ENCODE peak calls at places on chromosomes 2 and 18, in five cellular contexts. One of them, this sample, is unnamed.

GRCh38 chr2:100886054-100886453 is 66.1 kb downstream of the NPAS2 start:
- DNase-seq in HL-60: no peak
- DNase-seq in lower lobe of right lung: no peak
- DNase-seq in AG10803: no peak
- DNase-seq in CD8-positive, alpha-beta T cell: no peak
- DNase-seq in this sample: no peak

GRCh38 chr18:46888965-46889364 is 28.3 kb downstream of the PIAS2 start:
- DNase-seq in HL-60: no peak
- DNase-seq in lower lobe of right lung: no peak
- DNase-seq in AG10803: no peak
- DNase-seq in CD8-positive, alpha-beta T cell: no peak
- DNase-seq in this sample: no peak

GRCh38 chr2:131584940-131585339 is 57.3 kb downstream of the CCDC74A start:
- DNase-seq in HL-60: no peak
- DNase-seq in lower lobe of right lung: peak; percentile 23
- DNase-seq in AG10803: no peak
- DNase-seq in CD8-positive, alpha-beta T cell: no peak
- DNase-seq in this sample: peak; percentile 2

GRCh38 chr2:69177785-69178636 is 165.0 kb downstream of the ANTXR1 start:
- DNase-seq in HL-60: peak; percentile 96
- DNase-seq in lower lobe of right lung: peak; percentile 94
- DNase-seq in AG10803: peak; percentile 98
- DNase-seq in CD8-positive, alpha-beta T cell: no peak
- DNase-seq in this sample: peak; percentile 76

GRCh38 chr18:79970419-79971133 is 6.1 kb downstream of the HSBP1L1 start:
- DNase-seq in HL-60: no peak
- DNase-seq in lower lobe of right lung: no peak
- DNase-seq in AG10803: no peak
- DNase-seq in CD8-positive, alpha-beta T cell: no peak
- DNase-seq in this sample: no peak

GRCh38 chr2:173051463-173051862 is 24.2 kb upstream of the MAP3K20 start:
- DNase-seq in HL-60: no peak
- DNase-seq in lower lobe of right lung: no peak
- DNase-seq in AG10803: no peak
- DNase-seq in CD8-positive, alpha-beta T cell: no peak
- DNase-seq in this sample: no peak

GRCh38 chr2:238564286-238564920 is 137.7 kb downstream of the ASB1 start:
- DNase-seq in HL-60: no peak
- DNase-seq in lower lobe of right lung: no peak
- DNase-seq in AG10803: no peak
- DNase-seq in CD8-positive, alpha-beta T cell: no peak
- DNase-seq in this sample: no peak

GRCh38 chr2:230179086-230179485 is 40.7 kb downstream of the SP110 start:
- DNase-seq in HL-60: no peak
- DNase-seq in lower lobe of right lung: no peak
- DNase-seq in AG10803: no peak
- DNase-seq in CD8-positive, alpha-beta T cell: no peak
- DNase-seq in this sample: no peak

GRCh38 chr2:27080603-27080938 is 2.2 kb downstream of the EMILIN1 start:
- DNase-seq in HL-60: no peak
- DNase-seq in lower lobe of right lung: no peak
- DNase-seq in AG10803: no peak
- DNase-seq in CD8-positive, alpha-beta T cell: no peak
- DNase-seq in this sample: peak; percentile 63

GRCh38 chr2:147358375-147358774 is 486.5 kb upstream of the ACVR2A start:
- DNase-seq in HL-60: no peak
- DNase-seq in lower lobe of right lung: no peak
- DNase-seq in AG10803: no peak
- DNase-seq in CD8-positive, alpha-beta T cell: no peak
- DNase-seq in this sample: no peak

GRCh38 chr2:31140151-31140550 is 1.9 kb upstream of the GALNT14 start:
- DNase-seq in HL-60: no peak
- DNase-seq in lower lobe of right lung: no peak
- DNase-seq in AG10803: peak; percentile 3
- DNase-seq in CD8-positive, alpha-beta T cell: no peak
- DNase-seq in this sample: no peak

GRCh38 chr2:74512744-74513604 is 1.3 kb upstream of the TLX2 start:
- DNase-seq in HL-60: no peak
- DNase-seq in lower lobe of right lung: no peak
- DNase-seq in AG10803: no peak
- DNase-seq in CD8-positive, alpha-beta T cell: no peak
- DNase-seq in this sample: no peak

GRCh38 chr2:101946372-101946771 is 45.4 kb upstream of the IL1R2 start:
- DNase-seq in HL-60: no peak
- DNase-seq in lower lobe of right lung: no peak
- DNase-seq in AG10803: peak; percentile 11
- DNase-seq in CD8-positive, alpha-beta T cell: no peak
- DNase-seq in this sample: no peak

GRCh38 chr18:33184178-33184577 is 256.3 kb downstream of the CCDC178 start:
- DNase-seq in HL-60: no peak
- DNase-seq in lower lobe of right lung: no peak
- DNase-seq in AG10803: no peak
- DNase-seq in CD8-positive, alpha-beta T cell: no peak
- DNase-seq in this sample: no peak

GRCh38 chr2:38244306-38244705 is 132.8 kb downstream of the ATL2 start:
- DNase-seq in HL-60: no peak
- DNase-seq in lower lobe of right lung: no peak
- DNase-seq in AG10803: no peak
- DNase-seq in CD8-positive, alpha-beta T cell: no peak
- DNase-seq in this sample: no peak

GRCh38 chr18:9348079-9348671 is 13.6 kb downstream of the TWSG1 start:
- DNase-seq in HL-60: no peak
- DNase-seq in lower lobe of right lung: no peak
- DNase-seq in AG10803: peak; percentile 34
- DNase-seq in CD8-positive, alpha-beta T cell: no peak
- DNase-seq in this sample: no peak

GRCh38 chr18:75293591-75293990 is 83.0 kb downstream of the TSHZ1 start:
- DNase-seq in HL-60: no peak
- DNase-seq in lower lobe of right lung: no peak
- DNase-seq in AG10803: no peak
- DNase-seq in CD8-positive, alpha-beta T cell: peak; percentile 19
- DNase-seq in this sample: no peak

GRCh38 chr2:196046123-196046917 is 22.3 kb downstream of the DNAH7 start:
- DNase-seq in HL-60: no peak
- DNase-seq in lower lobe of right lung: no peak
- DNase-seq in AG10803: no peak
- DNase-seq in CD8-positive, alpha-beta T cell: no peak
- DNase-seq in this sample: no peak

GRCh38 chr2:195468771-195469170 is 188.3 kb upstream of the SLC39A10 start:
- DNase-seq in HL-60: no peak
- DNase-seq in lower lobe of right lung: no peak
- DNase-seq in AG10803: no peak
- DNase-seq in CD8-positive, alpha-beta T cell: no peak
- DNase-seq in this sample: no peak

GRCh38 chr18:61980355-61980754 is 87.5 kb upstream of the RNF152 start:
- DNase-seq in HL-60: peak; percentile 70
- DNase-seq in lower lobe of right lung: no peak
- DNase-seq in AG10803: peak; percentile 35
- DNase-seq in CD8-positive, alpha-beta T cell: no peak
- DNase-seq in this sample: no peak

GRCh38 chr2:157849591-157849990 is 26.5 kb downstream of the ACVR1 start:
- DNase-seq in HL-60: no peak
- DNase-seq in lower lobe of right lung: no peak
- DNase-seq in AG10803: no peak
- DNase-seq in CD8-positive, alpha-beta T cell: no peak
- DNase-seq in this sample: no peak

GRCh38 chr18:79554945-79555645 is 124.5 kb upstream of the CTDP1 start:
- DNase-seq in HL-60: no peak
- DNase-seq in lower lobe of right lung: no peak
- DNase-seq in AG10803: no peak
- DNase-seq in CD8-positive, alpha-beta T cell: no peak
- DNase-seq in this sample: peak; percentile 21

GRCh38 chr2:121295911-121296650 is 11.1 kb upstream of the TFCP2L1 start:
- DNase-seq in HL-60: no peak
- DNase-seq in lower lobe of right lung: no peak
- DNase-seq in AG10803: no peak
- DNase-seq in CD8-positive, alpha-beta T cell: no peak
- DNase-seq in this sample: no peak

GRCh38 chr2:135803276-135803675 is 33.7 kb downstream of the LCT start:
- DNase-seq in HL-60: no peak
- DNase-seq in lower lobe of right lung: no peak
- DNase-seq in AG10803: no peak
- DNase-seq in CD8-positive, alpha-beta T cell: no peak
- DNase-seq in this sample: no peak

GRCh38 chr2:135870571-135870970 is 5.7 kb downstream of the MCM6 start:
- DNase-seq in HL-60: no peak
- DNase-seq in lower lobe of right lung: no peak
- DNase-seq in AG10803: no peak
- DNase-seq in CD8-positive, alpha-beta T cell: no peak
- DNase-seq in this sample: no peak

GRCh38 chr18:59381949-59382348 is 22.9 kb upstream of the LMAN1 start:
- DNase-seq in HL-60: no peak
- DNase-seq in lower lobe of right lung: no peak
- DNase-seq in AG10803: no peak
- DNase-seq in CD8-positive, alpha-beta T cell: no peak
- DNase-seq in this sample: no peak

GRCh38 chr2:97997774-97998392 is 2.1 kb upstream of the TMEM131 start:
- DNase-seq in HL-60: no peak
- DNase-seq in lower lobe of right lung: no peak
- DNase-seq in AG10803: no peak
- DNase-seq in CD8-positive, alpha-beta T cell: no peak
- DNase-seq in this sample: no peak

GRCh38 chr2:36485521-36485920 is 112.4 kb downstream of the FEZ2 start:
- DNase-seq in HL-60: no peak
- DNase-seq in lower lobe of right lung: no peak
- DNase-seq in AG10803: peak; percentile 90
- DNase-seq in CD8-positive, alpha-beta T cell: no peak
- DNase-seq in this sample: no peak

GRCh38 chr2:43986600-43986999 is 9.2 kb downstream of the LRPPRC start:
- DNase-seq in HL-60: no peak
- DNase-seq in lower lobe of right lung: no peak
- DNase-seq in AG10803: no peak
- DNase-seq in CD8-positive, alpha-beta T cell: no peak
- DNase-seq in this sample: no peak

GRCh38 chr2:10531874-10532273 is 83.7 kb upstream of the ODC1 start:
- DNase-seq in HL-60: no peak
- DNase-seq in lower lobe of right lung: no peak
- DNase-seq in AG10803: no peak
- DNase-seq in CD8-positive, alpha-beta T cell: no peak
- DNase-seq in this sample: no peak

GRCh38 chr2:127536707-127537106 is 1.2 kb downstream of the MYO7B start:
- DNase-seq in HL-60: no peak
- DNase-seq in lower lobe of right lung: no peak
- DNase-seq in AG10803: no peak
- DNase-seq in CD8-positive, alpha-beta T cell: no peak
- DNase-seq in this sample: peak; percentile 40
- H3K4me3 ChIP-seq in HL-60: no peak overlapping the region
- H3K4me3 ChIP-seq in lower lobe of right lung: no peak overlapping the region
- H3K4me3 ChIP-seq in AG10803: no peak overlapping the region
- H3K4me3 ChIP-seq in CD8-positive, alpha-beta T cell: no peak overlapping the region
- H3K4me3 ChIP-seq in this sample: peak overlapping the region; percentile 32

DNA sequence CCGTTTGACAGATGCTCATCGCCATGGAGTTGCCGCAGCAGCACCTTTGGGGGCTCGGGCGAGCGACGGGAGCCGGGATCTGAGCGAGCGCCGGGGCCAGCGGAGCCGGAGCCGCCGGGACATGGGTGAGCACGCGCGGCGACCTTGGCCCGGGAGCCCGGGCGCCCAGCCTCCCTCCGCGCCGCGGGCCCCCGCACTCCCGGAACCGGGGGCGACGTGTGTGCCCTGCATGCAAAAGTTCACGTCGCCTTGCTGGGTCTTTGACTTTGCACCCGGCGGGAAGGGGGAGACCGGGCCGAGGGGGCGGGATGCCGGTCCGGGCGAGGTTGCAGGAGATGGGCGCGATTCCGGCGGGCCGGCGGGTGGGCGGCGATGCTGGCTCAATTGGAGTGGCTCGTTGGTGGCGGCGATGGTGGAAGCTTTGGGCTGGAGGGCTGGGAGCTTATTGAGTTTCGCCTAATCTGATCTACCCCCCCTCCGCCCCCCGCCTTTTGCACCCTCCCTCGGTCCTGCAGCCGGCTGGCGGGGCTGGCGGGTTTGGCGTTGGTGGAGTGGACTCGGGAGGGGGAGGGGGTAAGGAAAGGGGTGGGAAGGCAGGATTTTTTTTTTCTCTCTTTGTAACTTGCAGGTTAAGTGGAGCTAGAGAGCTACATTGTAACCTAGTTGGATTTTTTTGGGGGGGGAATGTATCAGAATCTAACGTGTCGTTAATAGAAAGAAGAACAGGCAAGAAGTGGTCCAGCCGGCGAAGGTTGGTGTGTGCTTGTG is at the start of gene SETBP1:
- DNase-seq in HL-60: no peak
- DNase-seq in lower lobe of right lung: peak; percentile 64
- DNase-seq in AG10803: peak; percentile 65
- DNase-seq in CD8-positive, alpha-beta T cell: no peak
- DNase-seq in this sample: peak; percentile 76
- TF ChIP-seq CTCF in HL-60: no peak
- TF ChIP-seq CTCF in lower lobe of right lung: no peak
- TF ChIP-seq CTCF in AG10803: peak; percentile 24
- TF ChIP-seq CTCF in CD8-positive, alpha-beta T cell: no peak
- TF ChIP-seq CTCF in this sample: no peak

GRCh38 chr2:23767871-23768611 is 158.9 kb downstream of the ATAD2B start:
- DNase-seq in HL-60: no peak
- DNase-seq in lower lobe of right lung: no peak
- DNase-seq in AG10803: no peak
- DNase-seq in CD8-positive, alpha-beta T cell: no peak
- DNase-seq in this sample: no peak

GRCh38 chr2:23772684-23773083 is 154.2 kb downstream of the ATAD2B start:
- DNase-seq in HL-60: no peak
- DNase-seq in lower lobe of right lung: no peak
- DNase-seq in AG10803: no peak
- DNase-seq in CD8-positive, alpha-beta T cell: no peak
- DNase-seq in this sample: no peak

DNA sequence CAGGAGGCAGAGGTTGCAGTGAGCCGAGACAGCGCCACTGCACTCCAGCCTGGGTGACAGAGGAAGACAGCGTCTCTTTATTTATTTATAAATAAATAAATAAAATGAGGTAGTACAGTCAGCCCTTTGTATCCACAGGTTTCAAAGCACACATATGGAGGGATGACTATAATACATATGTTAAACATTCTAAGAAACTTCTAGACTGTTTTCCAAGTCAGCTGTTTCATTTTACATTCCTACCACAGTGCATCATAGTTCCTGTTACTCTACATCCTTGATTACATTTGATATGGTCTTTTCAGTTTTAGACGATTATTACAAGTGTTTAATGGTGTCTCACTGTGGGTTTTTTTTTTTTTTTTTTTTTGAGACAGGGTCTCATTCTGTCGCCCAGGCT is 157.6 kb downstream of the ATAD2B start:
- DNase-seq in HL-60: no peak
- DNase-seq in lower lobe of right lung: no peak
- DNase-seq in AG10803: no peak
- DNase-seq in CD8-positive, alpha-beta T cell: no peak
- DNase-seq in this sample: no peak
- H3K4me3 ChIP-seq in HL-60: no peak overlapping the region
- H3K4me3 ChIP-seq in lower lobe of right lung: no peak overlapping the region
- H3K4me3 ChIP-seq in AG10803: no peak overlapping the region
- H3K4me3 ChIP-seq in CD8-positive, alpha-beta T cell: no peak overlapping the region
- H3K4me3 ChIP-seq in this sample: no peak overlapping the region

DNA sequence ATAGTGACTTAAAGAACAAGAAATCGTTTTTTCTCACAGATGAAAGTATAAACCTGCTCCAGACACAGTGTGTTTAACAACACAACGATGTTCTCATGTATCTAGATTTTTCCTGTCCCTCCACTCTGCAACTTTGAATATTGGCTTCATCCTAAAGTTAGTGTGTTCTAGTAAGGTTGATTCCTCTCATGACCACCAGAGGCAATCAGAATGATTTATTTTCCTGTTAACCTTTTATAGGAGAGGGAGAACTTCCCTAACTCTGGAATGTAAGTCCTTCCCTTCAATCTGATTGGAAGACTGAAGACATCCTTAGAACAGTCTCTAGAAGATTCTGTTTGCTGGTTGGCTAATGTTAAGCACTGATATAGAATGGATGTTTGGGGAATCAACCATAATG is 41.0 kb upstream of the TAF4B start:
- DNase-seq in HL-60: no peak
- DNase-seq in lower lobe of right lung: no peak
- DNase-seq in AG10803: no peak
- DNase-seq in CD8-positive, alpha-beta T cell: no peak
- DNase-seq in this sample: no peak
- TF ChIP-seq CTCF in HL-60: no peak
- TF ChIP-seq CTCF in lower lobe of right lung: no peak
- TF ChIP-seq CTCF in AG10803: no peak
- TF ChIP-seq CTCF in CD8-positive, alpha-beta T cell: no peak
- TF ChIP-seq CTCF in this sample: no peak